ENCODE peak calls at places on chromosomes 11 and 22, in seven cellular contexts. Z, F, V, U, G, C and W are unnamed samples.

GRCh38 chr22:23251445-23252093 is 71.3 kb downstream of the BCR start:
- DNase-seq in U (no peak), G (no peak), F (no peak), C (no peak), Z (peak; percentile 54), V (peak; percentile 50), W (peak; percentile 41)

GRCh38 chr11:76806608-76807205 is 23.6 kb downstream of the TSKU start:
- DNase-seq in C (no peak), U (no peak), V (no peak), G (no peak), Z (no peak), F (no peak), W (no peak)

GRCh38 chr11:114796954-114797721 is 118.8 kb downstream of the NXPE2 start:
- DNase-seq in F (no peak), G (no peak), U (no peak), C (no peak), V (no peak), Z (no peak), W (no peak)

GRCh38 chr22:41782316-41782715 is 18.2 kb upstream of the CCDC134 start:
- DNase-seq in C (no peak), Z (no peak), V (no peak), G (no peak), F (no peak), U (no peak), W (no peak)

GRCh38 chr11:102427068-102427467 is 25.5 kb downstream of the TMEM123 start:
- DNase-seq in U (peak; percentile 26), C (no peak), Z (no peak), F (no peak), G (no peak), V (no peak), W (no peak)

GRCh38 chr11:132655187-132655855 is 877.0 kb downstream of the OPCML start:
- DNase-seq in Z (no peak), C (no peak), U (no peak), G (no peak), F (no peak), V (peak; percentile 9), W (no peak)

GRCh38 chr11:62449451-62449851 is 30.6 kb downstream of the SCGB1A1 start:
- DNase-seq in F (no peak), U (no peak), Z (no peak), C (no peak), G (no peak), V (no peak), W (no peak)

GRCh38 chr11:108242422-108242821 is 19.6 kb downstream of the ATM start:
- DNase-seq in C (no peak), Z (no peak), U (no peak), G (no peak), V (no peak), F (no peak), W (no peak)

GRCh38 chr11:10623797-10624761 is 55.6 kb upstream of the LYVE1 start:
- DNase-seq in V (peak; percentile 25), F (peak; percentile 91), Z (peak; percentile 23), G (no peak), U (no peak), C (no peak), W (peak; percentile 16)

GRCh38 chr22:46579751-46580449 is 40.3 kb upstream of the GRAMD4 start:
- DNase-seq in Z (no peak), C (no peak), V (no peak), F (peak; percentile 50), G (no peak), U (no peak), W (no peak)

DNA sequence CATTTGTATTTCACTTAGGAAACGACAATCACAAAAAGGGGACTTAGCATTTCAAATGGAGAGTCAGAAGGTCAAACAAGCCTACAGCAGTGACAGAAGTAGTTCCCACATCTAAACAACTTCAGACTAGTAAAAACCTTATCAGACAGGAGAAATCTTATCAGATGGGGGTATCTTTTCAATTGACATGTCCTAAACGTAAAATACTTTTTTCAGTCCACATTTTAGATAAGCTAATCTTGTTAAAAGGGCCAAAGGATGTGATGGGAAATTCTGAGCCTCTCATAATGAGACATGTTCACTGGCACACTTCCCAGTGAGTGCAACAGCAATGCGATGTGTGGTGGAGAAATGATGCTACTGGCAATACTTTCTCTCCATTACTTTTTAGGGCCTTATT is 2.4 kb downstream of the MAPK1 start:
- DNase-seq in U (no peak), F (no peak), G (no peak), C (peak; percentile 39), V (peak; percentile 83), Z (peak; percentile 54), W (peak; percentile 91)
- H3K4me3 ChIP-seq in U (no peak overlapping the region), F (peak overlapping the region; percentile 91), G (no peak overlapping the region), C (no peak overlapping the region), V (no peak overlapping the region), Z (no peak overlapping the region), W (peak overlapping the region; percentile 92)

GRCh38 chr11:17498475-17498874 is 21.8 kb upstream of the ABCC8 start:
- DNase-seq in U (no peak), G (no peak), V (no peak), Z (no peak), F (peak; percentile 81), C (no peak), W (no peak)
- TF ChIP-seq CTCF in U (peak; percentile 41), G (no peak), V (peak; percentile 26), Z (no peak), F (peak; percentile 68), C (peak; percentile 37), W (peak; percentile 13)

DNA sequence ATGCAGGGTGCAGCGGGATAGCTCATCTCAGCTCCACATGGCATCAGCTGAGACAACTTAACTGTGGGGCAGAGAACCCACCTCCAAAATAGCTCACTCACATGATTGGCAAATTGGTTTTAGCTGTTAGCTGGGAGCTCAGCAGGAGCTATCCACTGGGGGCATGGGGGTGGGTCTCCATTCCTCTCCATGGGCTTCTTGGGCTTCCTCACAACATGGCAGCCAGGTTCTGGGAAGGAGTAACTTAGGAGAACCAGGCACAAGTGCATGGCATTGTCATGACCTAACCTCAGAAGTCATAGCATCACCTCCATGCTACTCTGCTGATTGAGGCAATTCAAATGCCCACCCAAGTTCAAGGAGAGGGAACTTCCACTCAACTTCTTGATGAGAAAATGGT is 85.5 kb downstream of the MN1 start:
- DNase-seq in V (no peak), Z (no peak), U (no peak), F (no peak), G (no peak), C (no peak), W (no peak)
- H3K4me3 ChIP-seq in V (no peak overlapping the region), Z (no peak overlapping the region), U (no peak overlapping the region), F (no peak overlapping the region), G (no peak overlapping the region), C (no peak overlapping the region), W (no peak overlapping the region)

GRCh38 chr11:71130106-71130505 is 122.3 kb downstream of the SHANK2 start:
- DNase-seq in V (no peak), F (no peak), U (no peak), G (no peak), Z (no peak), C (no peak), W (no peak)

GRCh38 chr11:71133946-71134345 is 118.4 kb downstream of the SHANK2 start:
- DNase-seq in C (no peak), F (no peak), V (no peak), G (no peak), U (no peak), Z (no peak), W (no peak)

GRCh38 chr11:71135112-71135511 is 117.3 kb downstream of the SHANK2 start:
- DNase-seq in C (no peak), F (no peak), U (no peak), Z (no peak), G (no peak), V (no peak), W (no peak)

GRCh38 chr11:71129624-71130023 is 122.8 kb downstream of the SHANK2 start:
- DNase-seq in Z (no peak), C (no peak), V (no peak), U (no peak), F (no peak), G (no peak), W (no peak)

GRCh38 chr11:71131861-71132260 is 120.5 kb downstream of the SHANK2 start:
- DNase-seq in Z (no peak), C (no peak), F (peak; percentile 79), U (no peak), G (no peak), V (no peak), W (no peak)
- TF ChIP-seq CTCF in Z (no peak), C (no peak), F (no peak), U (no peak), G (no peak), V (no peak), W (no peak)